ENCODE peak calls at places on chromosomes 11 and 22, in four cellular contexts. One of them, this sample, is unnamed.

GRCh38 chr11:31437742-31438435 is 68.2 kb downstream of the DNAJC24 start:
- DNase-seq in GM12878: no peak
- DNase-seq in K562: no peak
- DNase-seq in HepG2: no peak
- DNase-seq in this sample: no peak

GRCh38 chr11:34719303-34719848 is 98.5 kb downstream of the EHF start:
- DNase-seq in K562: no peak
- DNase-seq in HepG2: no peak
- DNase-seq in GM12878: no peak
- DNase-seq in this sample: no peak

GRCh38 chr22:30968015-30968923 is at the start of gene MORC2:
- DNase-seq in GM12878: no peak
- DNase-seq in HepG2: peak; percentile 58
- DNase-seq in K562: peak; percentile 59
- DNase-seq in this sample: peak; percentile 27

GRCh38 chr22:45335854-45336492 is 26.2 kb downstream of the FAM118A start:
- DNase-seq in HepG2: no peak
- DNase-seq in K562: no peak
- DNase-seq in GM12878: no peak
- DNase-seq in this sample: no peak

GRCh38 chr11:119378851-119379465 is 2.5 kb downstream of the USP2 start:
- DNase-seq in HepG2: no peak
- DNase-seq in GM12878: no peak
- DNase-seq in K562: peak; percentile 23
- DNase-seq in this sample: no peak

GRCh38 chr11:34359548-34359891 is 1.7 kb upstream of the ABTB2 start:
- DNase-seq in HepG2: no peak
- DNase-seq in GM12878: no peak
- DNase-seq in K562: peak; percentile 26
- DNase-seq in this sample: no peak

GRCh38 chr11:134737563-134738510 is 325.8 kb upstream of the B3GAT1 start:
- DNase-seq in HepG2: no peak
- DNase-seq in K562: no peak
- DNase-seq in GM12878: no peak
- DNase-seq in this sample: no peak

GRCh38 chr22:22099833-22100812 is 117.5 kb upstream of the TOP3B start:
- DNase-seq in GM12878: no peak
- DNase-seq in HepG2: no peak
- DNase-seq in K562: no peak
- DNase-seq in this sample: no peak

GRCh38 chr22:34055525-34056200 is 135.4 kb upstream of the LARGE1 start:
- DNase-seq in HepG2: peak; percentile 62
- DNase-seq in K562: peak; percentile 34
- DNase-seq in GM12878: no peak
- DNase-seq in this sample: peak; percentile 7

GRCh38 chr11:93653080-93653479 is 8.4 kb upstream of the CEP295 start:
- DNase-seq in K562: no peak
- DNase-seq in HepG2: no peak
- DNase-seq in GM12878: no peak
- DNase-seq in this sample: no peak

DNA sequence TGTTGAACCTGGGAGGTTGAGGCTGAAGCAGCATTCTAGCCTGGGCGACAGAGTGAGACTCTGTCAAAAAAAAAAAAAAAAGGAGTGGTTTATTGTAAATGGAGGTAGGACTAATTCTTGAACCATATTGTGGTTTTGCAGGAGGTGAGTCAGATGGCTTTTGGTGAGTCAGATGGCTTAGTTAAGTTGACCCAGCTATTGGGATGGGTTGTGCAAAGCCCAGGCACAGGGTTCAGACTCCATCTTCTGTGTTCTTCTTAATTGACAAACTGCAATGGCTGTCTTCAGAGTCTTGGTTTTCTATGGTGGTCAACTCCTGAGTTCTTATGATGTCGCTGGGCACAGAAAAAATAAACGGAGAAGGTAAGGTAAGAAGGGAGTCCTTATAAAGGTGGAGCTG is 182.7 kb downstream of the ADAMTS15 start:
- DNase-seq in GM12878: no peak
- DNase-seq in K562: no peak
- DNase-seq in HepG2: no peak
- DNase-seq in this sample: peak; percentile 31
- TF ChIP-seq USF2 in GM12878: no peak
- TF ChIP-seq USF2 in K562: no peak
- TF ChIP-seq USF2 in HepG2: no peak
- TF ChIP-seq USF2 in this sample: no peak

GRCh38 chr11:73230931-73231330 is 12.8 kb downstream of the P2RY2 start:
- DNase-seq in K562: no peak
- DNase-seq in HepG2: no peak
- DNase-seq in GM12878: no peak
- DNase-seq in this sample: no peak
- TF ChIP-seq JUNB in K562: no peak
- TF ChIP-seq JUNB in HepG2: no peak
- TF ChIP-seq JUNB in GM12878: no peak
- TF ChIP-seq JUNB in this sample: no peak

GRCh38 chr11:60005360-60005759 is 11.6 kb upstream of the OOSP4B start:
- DNase-seq in GM12878: no peak
- DNase-seq in HepG2: no peak
- DNase-seq in K562: no peak
- DNase-seq in this sample: no peak
- TF ChIP-seq CEBPB in GM12878: no peak
- TF ChIP-seq CEBPB in HepG2: no peak
- TF ChIP-seq CEBPB in K562: no peak
- TF ChIP-seq CEBPB in this sample: no peak

GRCh38 chr11:7664867-7665266 is 8.4 kb downstream of the CYB5R2 start:
- DNase-seq in GM12878: no peak
- DNase-seq in K562: no peak
- DNase-seq in HepG2: no peak
- DNase-seq in this sample: no peak

GRCh38 chr11:7665473-7666291 is 7.6 kb downstream of the CYB5R2 start:
- DNase-seq in K562: peak; percentile 89
- DNase-seq in GM12878: peak; percentile 34
- DNase-seq in HepG2: peak; percentile 65
- DNase-seq in this sample: peak; percentile 85

GRCh38 chr11:7667460-7667859 is 5.8 kb downstream of the CYB5R2 start:
- DNase-seq in K562: no peak
- DNase-seq in GM12878: no peak
- DNase-seq in HepG2: no peak
- DNase-seq in this sample: no peak

GRCh38 chr11:7668464-7668863 is 4.8 kb downstream of the CYB5R2 start:
- DNase-seq in HepG2: no peak
- DNase-seq in GM12878: no peak
- DNase-seq in K562: no peak
- DNase-seq in this sample: no peak

DNA sequence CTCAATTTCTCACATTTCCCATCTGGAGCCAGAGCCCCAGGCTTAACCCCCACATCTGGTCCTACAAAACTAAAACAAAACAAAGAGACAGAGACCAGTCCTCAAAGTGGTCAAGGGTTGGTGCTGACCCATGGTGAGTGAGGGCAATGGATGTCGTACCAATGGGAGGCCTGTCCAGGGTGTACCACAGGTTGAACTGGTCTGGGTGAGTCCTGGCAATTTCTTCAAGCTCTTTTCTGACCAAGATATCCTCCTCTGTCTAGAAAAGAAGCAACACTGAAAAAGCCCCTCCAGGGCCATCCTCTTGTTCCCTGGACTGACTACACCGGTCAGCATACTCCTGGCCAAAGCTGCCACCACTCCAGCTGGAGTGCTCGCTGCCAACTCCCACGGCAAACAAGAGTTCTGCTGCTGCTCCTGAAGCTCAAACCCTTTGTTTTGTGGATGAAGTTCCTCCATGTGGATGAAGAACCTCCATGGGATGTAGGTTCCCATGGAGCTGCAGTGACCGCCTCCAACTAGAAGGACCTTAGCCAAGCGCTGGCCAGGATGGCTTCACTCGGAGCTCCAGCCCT is 6.9 kb downstream of the CYB5R2 start:
- DNase-seq in K562: no peak
- DNase-seq in HepG2: no peak
- DNase-seq in GM12878: no peak
- DNase-seq in this sample: no peak
- TF ChIP-seq USF2 in K562: no peak
- TF ChIP-seq USF2 in HepG2: no peak
- TF ChIP-seq USF2 in GM12878: no peak
- TF ChIP-seq USF2 in this sample: no peak

GRCh38 chr11:29328961-29329441 is 687.8 kb downstream of the KCNA4 start:
- DNase-seq in HepG2: peak; percentile 35
- DNase-seq in K562: no peak
- DNase-seq in GM12878: no peak
- DNase-seq in this sample: peak; percentile 33
- TF ChIP-seq JUNB in HepG2: no peak
- TF ChIP-seq JUNB in K562: no peak
- TF ChIP-seq JUNB in GM12878: no peak
- TF ChIP-seq JUNB in this sample: no peak

GRCh38 chr11:72075756-72076155 is 4.6 kb downstream of the NUMA1 start:
- DNase-seq in K562: no peak
- DNase-seq in GM12878: no peak
- DNase-seq in HepG2: no peak
- DNase-seq in this sample: no peak

GRCh38 chr11:72078477-72078876 is 1.9 kb downstream of the NUMA1 start:
- DNase-seq in HepG2: no peak
- DNase-seq in K562: no peak
- DNase-seq in GM12878: no peak
- DNase-seq in this sample: no peak

GRCh38 chr11:72070486-72070885 is 9.9 kb downstream of the NUMA1 start:
- DNase-seq in GM12878: no peak
- DNase-seq in HepG2: no peak
- DNase-seq in K562: no peak
- DNase-seq in this sample: no peak

GRCh38 chr11:72072348-72072747 is 8.0 kb downstream of the NUMA1 start:
- DNase-seq in GM12878: no peak
- DNase-seq in K562: no peak
- DNase-seq in HepG2: peak; percentile 44
- DNase-seq in this sample: peak; percentile 17

DNA sequence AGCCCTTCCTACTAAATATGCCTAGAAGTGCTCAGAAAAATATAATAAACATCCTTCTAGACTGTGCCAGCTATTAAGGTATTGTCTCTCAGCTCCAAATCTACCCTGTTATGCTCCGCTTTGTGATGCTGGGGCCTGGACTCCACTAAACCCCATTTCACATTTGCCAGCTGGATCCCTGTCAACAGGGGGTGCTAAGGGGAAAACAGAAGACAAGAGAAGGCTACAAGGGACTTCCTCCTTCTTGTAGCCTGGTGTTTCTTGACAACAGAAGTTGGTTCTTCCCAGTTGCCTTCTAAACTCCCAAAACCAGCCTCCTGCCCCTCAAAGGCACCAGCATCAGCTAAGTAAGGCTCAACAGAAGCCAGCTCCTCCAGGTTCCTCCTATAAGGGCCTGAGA is 5.2 kb downstream of the NUMA1 start:
- DNase-seq in HepG2: no peak
- DNase-seq in K562: no peak
- DNase-seq in GM12878: no peak
- DNase-seq in this sample: peak; percentile 35
- TF ChIP-seq CEBPB in HepG2: no peak
- TF ChIP-seq CEBPB in K562: no peak
- TF ChIP-seq CEBPB in GM12878: no peak
- TF ChIP-seq CEBPB in this sample: no peak

DNA sequence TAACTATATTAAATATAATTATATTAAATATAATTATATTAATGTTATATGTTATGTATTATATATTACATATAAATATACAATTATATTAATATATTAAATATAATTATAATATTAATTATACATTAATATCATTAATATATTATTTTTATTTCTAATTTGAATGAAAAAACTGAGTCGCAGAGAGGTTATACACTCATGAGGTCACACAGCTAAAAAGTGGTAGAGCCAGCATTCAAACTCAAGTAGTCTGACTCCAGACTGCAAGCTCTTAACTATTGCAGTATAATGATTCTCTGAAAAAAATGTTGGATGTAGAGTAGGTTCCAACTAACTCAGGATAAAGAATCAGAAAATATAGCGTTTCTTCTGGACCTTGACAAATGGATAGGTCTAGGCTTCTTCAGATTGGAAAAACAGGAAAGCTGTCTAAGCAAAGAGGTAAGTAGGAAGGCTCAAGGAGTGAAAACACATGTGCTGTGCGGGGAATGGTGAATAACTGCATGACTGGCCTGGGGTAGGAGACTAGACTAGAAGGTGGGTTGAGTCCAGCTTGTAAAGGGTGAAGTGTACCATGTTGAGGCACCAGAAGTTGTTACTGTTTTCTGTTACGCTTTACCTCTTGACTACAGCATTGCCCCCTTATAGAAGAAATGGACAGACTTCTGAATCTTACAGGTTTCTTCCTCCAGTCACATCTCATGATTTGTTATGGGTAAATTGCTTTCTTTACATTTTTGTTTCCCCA is 80.3 kb downstream of the TRIM44 start:
- DNase-seq in K562: no peak
- DNase-seq in HepG2: no peak
- DNase-seq in GM12878: no peak
- DNase-seq in this sample: no peak
- TF ChIP-seq USF2 in K562: no peak
- TF ChIP-seq USF2 in HepG2: no peak
- TF ChIP-seq USF2 in GM12878: no peak
- TF ChIP-seq USF2 in this sample: no peak

GRCh38 chr11:83151274-83151977 is 5.5 kb upstream of the PCF11 start:
- DNase-seq in HepG2: no peak
- DNase-seq in GM12878: no peak
- DNase-seq in K562: peak; percentile 37
- DNase-seq in this sample: no peak
- TF ChIP-seq JUNB in HepG2: no peak
- TF ChIP-seq JUNB in GM12878: no peak
- TF ChIP-seq JUNB in K562: no peak
- TF ChIP-seq JUNB in this sample: no peak